ENCODE peak calls at places on chromosome 12, in six cellular contexts. One of them, this sample, is unnamed.

GRCh38 chr12:54723653-54724256 is 75.6 kb upstream of the DCD start:
- DNase-seq in Daoy: peak
- DNase-seq in activated naive CD4-positive, alpha-beta T cell treated with anti-CD3 and anti-CD28 coated beads, Interleukin-2, amount 10 ng/mL, durations not matched to agents 7 days and 5 days: peak
- DNase-seq in left ventricle myocardium superior: no peak
- DNase-seq in T-helper 2 cell: peak
- DNase-seq in NCI-H1105 treated with DMSO at 0.1 percent for 48 hours: peak
- DNase-seq in this sample: no peak

GRCh38 chr12:50509009-50509663 is 4.4 kb downstream of the DIP2B start:
- DNase-seq in Daoy: no peak
- DNase-seq in activated naive CD4-positive, alpha-beta T cell treated with anti-CD3 and anti-CD28 coated beads, Interleukin-2, amount 10 ng/mL, durations not matched to agents 7 days and 5 days: no peak
- DNase-seq in NCI-H1105 treated with DMSO at 0.1 percent for 48 hours: no peak
- DNase-seq in T-helper 2 cell: no peak
- DNase-seq in left ventricle myocardium superior: no peak
- DNase-seq in this sample: no peak

GRCh38 chr12:56840922-56841321 is 77.8 kb downstream of the HSD17B6 start:
- DNase-seq in activated naive CD4-positive, alpha-beta T cell treated with anti-CD3 and anti-CD28 coated beads, Interleukin-2, amount 10 ng/mL, durations not matched to agents 7 days and 5 days: no peak
- DNase-seq in Daoy: peak
- DNase-seq in T-helper 2 cell: no peak
- DNase-seq in NCI-H1105 treated with DMSO at 0.1 percent for 48 hours: no peak
- DNase-seq in left ventricle myocardium superior: no peak
- DNase-seq in this sample: peak

GRCh38 chr12:3271639-3272038 is 194.5 kb downstream of the TSPAN9 start:
- DNase-seq in activated naive CD4-positive, alpha-beta T cell treated with anti-CD3 and anti-CD28 coated beads, Interleukin-2, amount 10 ng/mL, durations not matched to agents 7 days and 5 days: no peak
- DNase-seq in left ventricle myocardium superior: no peak
- DNase-seq in T-helper 2 cell: no peak
- DNase-seq in NCI-H1105 treated with DMSO at 0.1 percent for 48 hours: no peak
- DNase-seq in Daoy: no peak
- DNase-seq in this sample: no peak

GRCh38 chr12:107355004-107355565 is 261.7 kb upstream of the CRY1 start:
- DNase-seq in T-helper 2 cell: no peak
- DNase-seq in NCI-H1105 treated with DMSO at 0.1 percent for 48 hours: no peak
- DNase-seq in Daoy: no peak
- DNase-seq in activated naive CD4-positive, alpha-beta T cell treated with anti-CD3 and anti-CD28 coated beads, Interleukin-2, amount 10 ng/mL, durations not matched to agents 7 days and 5 days: no peak
- DNase-seq in left ventricle myocardium superior: no peak
- DNase-seq in this sample: no peak

GRCh38 chr12:55712154-55712553 is 3.7 kb upstream of the BLOC1S1 start:
- DNase-seq in NCI-H1105 treated with DMSO at 0.1 percent for 48 hours: no peak
- DNase-seq in Daoy: no peak
- DNase-seq in T-helper 2 cell: no peak
- DNase-seq in left ventricle myocardium superior: peak
- DNase-seq in activated naive CD4-positive, alpha-beta T cell treated with anti-CD3 and anti-CD28 coated beads, Interleukin-2, amount 10 ng/mL, durations not matched to agents 7 days and 5 days: no peak
- DNase-seq in this sample: peak

GRCh38 chr12:75478395-75478794 is 2.2 kb upstream of the GLIPR1 start:
- DNase-seq in activated naive CD4-positive, alpha-beta T cell treated with anti-CD3 and anti-CD28 coated beads, Interleukin-2, amount 10 ng/mL, durations not matched to agents 7 days and 5 days: peak
- DNase-seq in Daoy: no peak
- DNase-seq in NCI-H1105 treated with DMSO at 0.1 percent for 48 hours: no peak
- DNase-seq in T-helper 2 cell: peak
- DNase-seq in left ventricle myocardium superior: no peak
- DNase-seq in this sample: no peak

GRCh38 chr12:121964813-121965643 is 46.6 kb downstream of the CFAP251 start:
- DNase-seq in activated naive CD4-positive, alpha-beta T cell treated with anti-CD3 and anti-CD28 coated beads, Interleukin-2, amount 10 ng/mL, durations not matched to agents 7 days and 5 days: no peak
- DNase-seq in NCI-H1105 treated with DMSO at 0.1 percent for 48 hours: no peak
- DNase-seq in Daoy: peak
- DNase-seq in left ventricle myocardium superior: no peak
- DNase-seq in T-helper 2 cell: no peak
- DNase-seq in this sample: no peak

GRCh38 chr12:74538491-74539258 is 1.0 kb downstream of the ATXN7L3B start:
- DNase-seq in T-helper 2 cell: peak
- DNase-seq in activated naive CD4-positive, alpha-beta T cell treated with anti-CD3 and anti-CD28 coated beads, Interleukin-2, amount 10 ng/mL, durations not matched to agents 7 days and 5 days: peak
- DNase-seq in NCI-H1105 treated with DMSO at 0.1 percent for 48 hours: no peak
- DNase-seq in left ventricle myocardium superior: no peak
- DNase-seq in Daoy: peak
- DNase-seq in this sample: no peak